ENCODE peak calls at places on chromosome 11, in seven cellular contexts. H is testis, D is heart right ventricle, A is pancreas, B is body of pancreas, F is mucosa of descending colon, C is stomach. Y is an unnamed sample.

GRCh38 chr11:111324277-111324720 is 26.0 kb downstream of the POU2AF3 start:
- DNase-seq in D (no peak), A (no peak), H (no peak), B (no peak), F (no peak), C (no peak), Y (peak; percentile 72)

GRCh38 chr11:115918579-115918978 is 414.4 kb upstream of the CADM1 start:
- DNase-seq in C (no peak), D (no peak), B (no peak), H (no peak), F (no peak), A (no peak), Y (no peak)

GRCh38 chr11:128714881-128715280 is 21.0 kb downstream of the FLI1 start:
- DNase-seq in F (no peak), A (no peak), H (no peak), D (no peak), B (no peak), C (no peak), Y (peak; percentile 99)

GRCh38 chr11:86802601-86803051 is 2.3 kb downstream of the PRSS23 start:
- DNase-seq in H (peak; percentile 56), D (no peak), A (peak; percentile 35), B (peak; percentile 36), C (no peak), F (no peak), Y (no peak)

GRCh38 chr11:126496576-126497403 is 141.3 kb downstream of the ST3GAL4 start:
- DNase-seq in B (no peak), H (peak; percentile 24), A (no peak), D (no peak), F (no peak), C (no peak), Y (no peak)

GRCh38 chr11:132587716-132588115 is 944.6 kb downstream of the OPCML start:
- DNase-seq in F (no peak), B (no peak), A (no peak), C (no peak), D (no peak), H (no peak), Y (no peak)

GRCh38 chr11:103016031-103016430 is 60.5 kb upstream of the MMP13 start:
- DNase-seq in F (no peak), H (no peak), B (no peak), C (no peak), D (no peak), A (no peak), Y (no peak)

GRCh38 chr11:118609380-118610219 is 2.2 kb downstream of the PHLDB1 start:
- DNase-seq in C (peak; percentile 29), H (no peak), B (peak; percentile 24), F (peak; percentile 57), A (no peak), D (peak; percentile 38), Y (no peak)

GRCh38 chr11:89421718-89422117 is 69.5 kb downstream of the NOX4 start:
- DNase-seq in F (no peak), D (no peak), C (no peak), A (no peak), H (no peak), B (no peak), Y (no peak)

DNA sequence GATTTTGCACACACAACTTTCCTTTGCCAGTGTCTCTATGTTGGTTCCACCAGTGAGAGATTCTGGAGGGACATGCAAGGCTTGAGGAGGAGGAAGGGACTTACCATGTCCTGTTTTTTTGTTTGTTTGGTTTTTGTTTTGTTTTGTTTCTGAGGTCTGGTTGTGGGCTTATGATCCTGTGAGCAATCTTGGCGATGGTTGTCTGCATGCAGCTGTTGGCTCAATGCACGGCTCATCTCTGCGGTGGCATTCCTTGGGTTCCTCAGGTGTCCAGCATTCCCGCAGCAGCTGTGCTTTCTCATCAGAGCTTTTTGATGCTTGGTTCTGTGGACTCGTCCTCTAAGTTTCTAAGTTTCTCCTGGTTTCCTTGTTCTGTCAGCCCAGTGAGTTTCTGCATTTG is 4.8 kb upstream of the NNMT start:
- DNase-seq in C (no peak), F (no peak), A (no peak), H (no peak), B (no peak), D (no peak), Y (no peak)
- H3K4me3 ChIP-seq in C (peak overlapping the region; percentile 15), F (no peak overlapping the region), A (no peak overlapping the region), H (no peak overlapping the region), B (no peak overlapping the region), D (peak overlapping the region; percentile 10), Y (no peak overlapping the region)

GRCh38 chr11:129895126-129896041 is at the start of gene NFRKB:
- DNase-seq in H (peak; percentile 91), C (peak; percentile 93), F (peak; percentile 91), A (peak; percentile 92), B (peak; percentile 91), D (peak; percentile 86), Y (peak; percentile 5)
- TF ChIP-seq CTCF in H (no peak), C (no peak), F (no peak), A (no peak), B (no peak), D (peak; percentile 18), Y (no peak)

GRCh38 chr11:74820763-74821162 is 72.1 kb downstream of the RNF169 start:
- DNase-seq in F (no peak), B (no peak), A (no peak), D (no peak), H (no peak), C (no peak), Y (peak; percentile 74)

GRCh38 chr11:74819400-74819799 is 70.8 kb downstream of the RNF169 start:
- DNase-seq in C (no peak), A (no peak), F (no peak), H (no peak), B (no peak), D (no peak), Y (no peak)

GRCh38 chr11:74815966-74816365 is 67.3 kb downstream of the RNF169 start:
- DNase-seq in A (no peak), C (no peak), D (no peak), H (no peak), F (no peak), B (no peak), Y (no peak)

GRCh38 chr11:74818283-74818946 is 69.8 kb downstream of the RNF169 start:
- DNase-seq in A (no peak), F (no peak), C (no peak), B (no peak), D (no peak), H (no peak), Y (no peak)

DNA sequence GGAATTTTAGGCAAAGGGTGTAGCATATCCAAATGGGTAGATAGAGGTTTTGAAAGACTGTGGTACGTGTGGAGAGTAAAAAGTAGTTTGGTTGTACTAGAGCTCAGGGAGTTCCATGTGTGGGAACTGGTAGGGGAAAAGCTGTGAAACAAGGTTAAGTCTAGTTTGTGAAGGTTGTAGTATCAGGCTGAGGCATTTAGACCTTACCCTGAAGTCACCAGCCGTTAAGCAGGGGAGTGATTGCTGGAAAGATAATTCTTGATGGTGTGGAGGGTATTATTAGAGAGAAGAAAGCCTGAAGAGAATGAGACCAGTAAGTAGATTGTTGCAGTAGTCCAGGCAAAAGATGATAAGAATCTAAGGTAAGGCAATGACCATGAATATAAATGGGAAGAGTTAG is 68.0 kb downstream of the RNF169 start:
- DNase-seq in D (no peak), H (no peak), F (no peak), C (no peak), B (no peak), A (no peak), Y (no peak)
- H3K36me3 ChIP-seq in D (no peaks in the 10 kb centered on the region), H (no peaks in the 10 kb centered on the region), F (no peaks in the 10 kb centered on the region), C (no peaks in the 10 kb centered on the region), B (no peaks in the 10 kb centered on the region), A (no peaks in the 10 kb centered on the region), Y (peaks cover 2% of the 10 kb centered on the region)

GRCh38 chr11:73314121-73314948 is 6.3 kb downstream of the ARHGEF17 start:
- DNase-seq in F (no peak), H (no peak), B (no peak), C (no peak), A (no peak), D (peak; percentile 54), Y (no peak)
- H3K4me3 ChIP-seq in F (no peak overlapping the region), H (no peak overlapping the region), B (no peak overlapping the region), C (peak overlapping the region; percentile 83), A (no peak overlapping the region), D (peak overlapping the region; percentile 77), Y (peak overlapping the region; percentile 80)

GRCh38 chr11:13082588-13082987 is 73.5 kb downstream of the RASSF10 start:
- DNase-seq in B (no peak), F (no peak), C (no peak), D (no peak), A (no peak), H (no peak), Y (no peak)

GRCh38 chr11:13073119-13073981 is 64.2 kb downstream of the RASSF10 start:
- DNase-seq in A (no peak), B (no peak), C (no peak), D (no peak), F (no peak), H (no peak), Y (no peak)

GRCh38 chr11:13074714-13075464 is 65.8 kb downstream of the RASSF10 start:
- DNase-seq in B (no peak), H (no peak), C (no peak), D (no peak), A (no peak), F (no peak), Y (no peak)

GRCh38 chr11:13080861-13081260 is 71.7 kb downstream of the RASSF10 start:
- DNase-seq in C (no peak), A (no peak), F (no peak), D (no peak), B (no peak), H (no peak), Y (no peak)

DNA sequence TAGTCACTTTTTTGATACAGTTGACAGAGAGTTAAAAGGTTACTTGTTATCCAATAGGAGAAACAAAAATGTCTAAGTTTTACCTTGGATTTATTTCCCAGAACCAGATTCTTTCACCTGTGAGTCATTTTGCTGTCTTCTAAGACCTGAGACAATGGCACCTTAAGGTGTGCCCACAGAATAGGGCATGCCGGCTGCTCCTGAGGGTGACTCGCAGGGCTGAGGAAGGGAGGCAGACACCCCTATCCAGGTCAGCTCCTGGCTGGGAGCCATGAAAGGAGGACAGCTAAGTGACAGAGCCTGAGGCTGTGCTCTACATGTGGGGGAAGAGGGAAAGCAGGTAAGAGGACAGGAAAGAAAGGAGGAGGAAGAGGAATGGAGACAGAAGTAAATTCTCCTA is 67.8 kb downstream of the RASSF10 start:
- DNase-seq in H (no peak), F (no peak), A (no peak), C (no peak), B (no peak), D (no peak), Y (no peak)
- TF ChIP-seq CTCF in H (no peak), F (no peak), A (no peak), C (no peak), B (no peak), D (no peak), Y (no peak)